ENCODE peak calls at places on chromosomes 7 and 10, in four cellular contexts. One of them, this sample, is unnamed.

GRCh38 chr7:148987751-148988512 is 40.4 kb downstream of the PDIA4 start:
- DNase-seq in Calu3: no peak
- DNase-seq in colonic mucosa: peak
- DNase-seq in heart right ventricle: no peak
- DNase-seq in this sample: no peak

GRCh38 chr7:73893342-73894101 is 32.6 kb downstream of the TMEM270 start:
- DNase-seq in Calu3: no peak
- DNase-seq in colonic mucosa: no peak
- DNase-seq in heart right ventricle: peak
- DNase-seq in this sample: peak

GRCh38 chr10:65112573-65112972 is 1591.4 kb downstream of the REEP3 start:
- DNase-seq in Calu3: no peak
- DNase-seq in colonic mucosa: no peak
- DNase-seq in heart right ventricle: no peak
- DNase-seq in this sample: no peak

GRCh38 chr7:28808786-28809533 is 149.2 kb downstream of the TRIL start:
- DNase-seq in Calu3: no peak
- DNase-seq in colonic mucosa: peak
- DNase-seq in heart right ventricle: peak
- DNase-seq in this sample: no peak

GRCh38 chr7:134613623-134614347 is 32.9 kb upstream of the BPGM start:
- DNase-seq in Calu3: peak
- DNase-seq in colonic mucosa: no peak
- DNase-seq in heart right ventricle: no peak
- DNase-seq in this sample: no peak

GRCh38 chr10:16381083-16381482 is 55.7 kb upstream of the PTER start:
- DNase-seq in Calu3: peak
- DNase-seq in colonic mucosa: no peak
- DNase-seq in heart right ventricle: no peak
- DNase-seq in this sample: no peak

GRCh38 chr7:16684935-16685334 is 39.0 kb downstream of the BZW2 start:
- DNase-seq in Calu3: no peak
- DNase-seq in colonic mucosa: no peak
- DNase-seq in heart right ventricle: no peak
- DNase-seq in this sample: no peak

GRCh38 chr10:7945469-7946187 is 108.9 kb upstream of the GATA3 start:
- DNase-seq in Calu3: no peak
- DNase-seq in colonic mucosa: no peak
- DNase-seq in heart right ventricle: no peak
- DNase-seq in this sample: no peak

GRCh38 chr7:151871904-151872303 is 5.0 kb downstream of the PRKAG2 start:
- DNase-seq in Calu3: no peak
- DNase-seq in colonic mucosa: no peak
- DNase-seq in heart right ventricle: no peak
- DNase-seq in this sample: no peak
- TF ChIP-seq CTCF in Calu3: no peak
- TF ChIP-seq CTCF in colonic mucosa: no peak
- TF ChIP-seq CTCF in heart right ventricle: no peak
- TF ChIP-seq CTCF in this sample: no peak

DNA sequence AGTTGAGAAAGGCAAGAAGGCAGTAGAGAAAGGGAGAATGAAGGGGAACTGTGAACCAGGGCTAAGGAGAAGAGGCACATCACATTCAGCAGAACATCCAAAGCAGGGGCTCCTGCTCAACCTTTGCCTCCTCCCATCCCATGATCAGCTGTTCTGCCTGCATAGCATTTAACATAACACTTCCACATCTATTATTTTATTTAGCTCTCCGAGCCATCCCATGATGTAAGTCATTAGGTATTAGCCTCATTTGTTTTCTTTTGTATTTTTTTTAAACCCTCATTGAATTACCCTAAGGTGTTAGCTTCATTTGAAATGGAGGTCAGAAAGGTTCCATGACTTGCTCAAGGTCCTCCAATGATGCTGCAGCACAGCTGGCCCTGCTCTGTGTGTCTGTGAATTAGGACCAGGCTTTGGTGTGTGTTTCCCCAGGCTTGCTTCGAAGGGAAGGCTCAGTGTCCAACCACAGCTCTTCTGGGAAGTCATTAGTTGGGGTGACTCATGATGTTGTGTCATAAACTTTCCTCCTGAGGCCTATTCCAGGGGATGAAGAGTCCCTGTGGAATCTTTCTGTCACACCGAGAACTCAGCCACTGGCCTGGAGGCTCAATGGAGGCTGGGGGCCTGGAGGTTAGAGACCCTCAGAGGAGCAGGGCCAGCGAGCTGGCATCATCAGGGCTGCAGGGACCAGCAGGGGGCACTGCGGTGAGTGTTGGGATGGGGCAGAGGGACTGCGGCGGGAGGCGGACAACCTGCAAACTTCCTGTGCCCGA is 16.5 kb downstream of the NPFFR1 start:
- DNase-seq in Calu3: peak
- DNase-seq in colonic mucosa: peak
- DNase-seq in heart right ventricle: no peak
- DNase-seq in this sample: no peak
- TF ChIP-seq CTCF in Calu3: peak
- TF ChIP-seq CTCF in colonic mucosa: no peak
- TF ChIP-seq CTCF in heart right ventricle: peak
- TF ChIP-seq CTCF in this sample: peak

DNA sequence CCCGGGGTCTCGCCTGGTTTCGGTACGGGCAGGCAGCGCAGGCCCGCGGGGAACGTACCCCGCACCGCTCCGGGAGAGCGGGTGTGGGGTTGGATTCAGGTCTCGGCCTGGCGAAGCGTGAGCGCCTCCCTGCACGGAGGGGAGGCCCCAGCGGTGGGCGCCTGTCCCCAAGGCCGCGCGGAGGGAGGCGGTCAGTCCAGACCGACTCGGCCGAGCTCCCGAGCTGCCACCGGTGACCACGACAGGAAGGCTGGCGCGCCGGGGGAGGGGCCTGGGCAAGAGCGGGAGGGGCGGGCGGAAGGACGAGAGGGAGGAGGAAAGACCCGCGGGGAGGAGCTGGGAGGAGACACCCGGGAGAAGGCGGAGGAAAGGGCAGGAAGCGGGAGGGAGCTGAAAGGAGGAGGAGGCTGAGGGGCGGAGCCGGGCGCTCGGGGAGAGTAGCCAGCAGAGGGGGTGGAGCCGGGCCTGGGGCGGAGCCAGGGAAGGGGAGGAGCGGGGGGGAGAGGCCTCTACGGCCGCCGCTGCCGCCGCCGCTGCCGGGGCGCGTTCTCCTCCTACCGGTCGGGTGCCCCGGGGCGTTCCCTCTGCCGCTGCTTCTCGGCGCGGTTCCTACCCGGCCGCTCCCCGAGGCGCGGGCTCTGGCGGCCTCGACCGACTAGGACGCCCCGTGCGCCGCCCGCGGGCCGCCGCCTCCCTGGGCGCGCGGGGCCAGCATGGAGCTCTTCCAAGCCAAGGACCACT is at the start of gene INPP5F:
- DNase-seq in Calu3: peak
- DNase-seq in colonic mucosa: peak
- DNase-seq in heart right ventricle: peak
- DNase-seq in this sample: peak
- TF ChIP-seq CTCF in Calu3: no peak
- TF ChIP-seq CTCF in colonic mucosa: no peak
- TF ChIP-seq CTCF in heart right ventricle: peak
- TF ChIP-seq CTCF in this sample: peak

DNA sequence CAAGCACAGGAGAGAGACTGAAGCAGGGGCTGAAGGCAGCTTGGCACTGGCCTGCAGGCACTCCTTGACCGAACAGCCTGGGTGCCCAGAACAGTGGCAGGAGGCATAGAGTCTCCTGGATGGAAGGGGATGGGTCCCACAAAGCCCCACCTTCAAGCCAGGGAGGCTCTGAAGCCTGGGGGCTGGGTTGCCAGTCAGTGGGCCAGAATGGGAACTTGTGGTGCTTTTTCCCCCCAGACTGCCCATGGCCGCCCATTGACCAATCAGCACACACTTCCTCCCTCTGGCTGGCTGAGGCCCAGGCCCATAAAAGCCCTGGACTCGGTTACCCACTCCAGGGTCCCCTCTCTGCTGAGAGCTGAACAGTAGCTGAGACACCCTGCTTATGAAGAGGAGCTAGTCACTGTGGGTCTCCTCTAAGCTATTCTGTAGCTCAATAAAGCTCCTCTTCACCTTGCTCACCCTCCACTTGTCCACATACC is 109.6 kb downstream of the ELAPOR2 start:
- DNase-seq in Calu3: no peak
- DNase-seq in colonic mucosa: no peak
- DNase-seq in heart right ventricle: no peak
- DNase-seq in this sample: no peak
- TF ChIP-seq CTCF in Calu3: no peak
- TF ChIP-seq CTCF in colonic mucosa: no peak
- TF ChIP-seq CTCF in heart right ventricle: no peak
- TF ChIP-seq CTCF in this sample: no peak

DNA sequence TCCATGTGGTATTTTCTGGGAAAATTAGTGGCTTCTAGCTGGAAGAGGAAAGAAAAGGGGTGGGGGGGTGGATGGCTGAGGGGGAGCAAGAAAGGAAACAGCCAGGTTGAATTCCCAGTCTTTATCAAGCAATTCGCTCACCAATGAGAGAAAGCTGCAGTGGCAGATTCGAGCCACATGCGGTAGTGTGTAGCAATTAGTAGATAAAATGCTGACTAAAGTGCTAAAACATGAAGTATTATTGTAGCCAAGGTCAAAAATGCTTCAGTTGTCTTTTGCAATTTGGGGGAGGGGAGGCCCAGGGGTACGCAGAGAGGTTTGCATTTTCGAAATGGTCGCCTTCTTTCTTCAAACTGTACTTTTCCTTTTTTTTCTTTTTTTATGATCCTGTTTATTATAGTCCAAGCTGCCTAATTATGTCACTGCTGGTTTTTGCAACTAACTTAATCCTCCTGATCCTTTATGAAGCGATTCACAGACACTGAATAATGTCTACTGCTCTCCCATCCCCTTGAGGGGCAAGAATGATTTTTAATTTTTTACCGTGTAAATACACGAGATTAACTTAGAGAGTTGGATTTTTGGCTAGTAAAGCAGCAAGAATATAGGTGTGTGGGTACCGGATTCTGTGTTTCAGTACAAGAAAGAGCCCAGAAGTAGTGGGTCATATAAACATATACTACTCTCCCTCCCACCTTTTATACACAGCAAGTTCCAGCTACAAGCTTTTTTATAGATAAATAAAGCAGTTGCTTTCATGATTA is 3.6 kb upstream of the ARID5B start:
- DNase-seq in Calu3: peak
- DNase-seq in colonic mucosa: peak
- DNase-seq in heart right ventricle: no peak
- DNase-seq in this sample: peak
- TF ChIP-seq CTCF in Calu3: no peak
- TF ChIP-seq CTCF in colonic mucosa: no peak
- TF ChIP-seq CTCF in heart right ventricle: peak
- TF ChIP-seq CTCF in this sample: peak

GRCh38 chr7:105734233-105734632 is 142.2 kb downstream of the ATXN7L1 start:
- DNase-seq in Calu3: no peak
- DNase-seq in colonic mucosa: no peak
- DNase-seq in heart right ventricle: no peak
- DNase-seq in this sample: no peak

GRCh38 chr7:105742787-105743186 is 133.6 kb downstream of the ATXN7L1 start:
- DNase-seq in Calu3: no peak
- DNase-seq in colonic mucosa: no peak
- DNase-seq in heart right ventricle: no peak
- DNase-seq in this sample: no peak

GRCh38 chr7:105743351-105743812 is 133.0 kb downstream of the ATXN7L1 start:
- DNase-seq in Calu3: no peak
- DNase-seq in colonic mucosa: no peak
- DNase-seq in heart right ventricle: no peak
- DNase-seq in this sample: no peak

GRCh38 chr7:105741993-105742392 is 134.4 kb downstream of the ATXN7L1 start:
- DNase-seq in Calu3: no peak
- DNase-seq in colonic mucosa: no peak
- DNase-seq in heart right ventricle: no peak
- DNase-seq in this sample: no peak

GRCh38 chr7:105738133-105738532 is 138.3 kb downstream of the ATXN7L1 start:
- DNase-seq in Calu3: no peak
- DNase-seq in colonic mucosa: no peak
- DNase-seq in heart right ventricle: no peak
- DNase-seq in this sample: no peak
- TF ChIP-seq CTCF in Calu3: no peak
- TF ChIP-seq CTCF in colonic mucosa: no peak
- TF ChIP-seq CTCF in heart right ventricle: no peak
- TF ChIP-seq CTCF in this sample: no peak

DNA sequence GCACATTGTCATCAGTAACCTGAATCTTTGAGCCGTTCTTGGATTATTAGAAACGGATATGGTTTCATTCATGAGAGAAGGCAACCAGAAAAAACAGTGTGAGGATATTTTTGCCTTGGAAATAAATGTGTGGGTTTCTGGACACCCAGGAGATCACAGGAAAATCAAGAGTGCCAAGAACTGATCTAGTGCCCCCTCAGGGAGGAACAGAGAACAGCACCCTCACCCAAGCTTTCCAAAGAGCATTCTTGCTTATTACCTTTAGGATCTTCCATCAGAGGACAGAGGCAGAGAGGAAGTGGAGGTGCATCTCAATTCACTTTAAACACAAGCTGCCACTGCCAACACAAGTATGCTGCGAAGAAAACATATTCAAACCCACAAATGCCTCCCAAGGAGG is 851.5 kb upstream of the COBL start:
- DNase-seq in Calu3: no peak
- DNase-seq in colonic mucosa: no peak
- DNase-seq in heart right ventricle: no peak
- DNase-seq in this sample: no peak
- TF ChIP-seq CTCF in Calu3: no peak
- TF ChIP-seq CTCF in colonic mucosa: no peak
- TF ChIP-seq CTCF in heart right ventricle: no peak
- TF ChIP-seq CTCF in this sample: no peak

GRCh38 chr7:70190266-70190665 is 592.0 kb downstream of the AUTS2 start:
- DNase-seq in Calu3: no peak
- DNase-seq in colonic mucosa: no peak
- DNase-seq in heart right ventricle: no peak
- DNase-seq in this sample: no peak

GRCh38 chr7:70189776-70190175 is 591.5 kb downstream of the AUTS2 start:
- DNase-seq in Calu3: no peak
- DNase-seq in colonic mucosa: no peak
- DNase-seq in heart right ventricle: no peak
- DNase-seq in this sample: no peak

GRCh38 chr7:70189261-70189660 is 591.0 kb downstream of the AUTS2 start:
- DNase-seq in Calu3: no peak
- DNase-seq in colonic mucosa: no peak
- DNase-seq in heart right ventricle: no peak
- DNase-seq in this sample: no peak

GRCh38 chr7:70193514-70193913 is 595.2 kb downstream of the AUTS2 start:
- DNase-seq in Calu3: no peak
- DNase-seq in colonic mucosa: no peak
- DNase-seq in heart right ventricle: no peak
- DNase-seq in this sample: no peak
- TF ChIP-seq CTCF in Calu3: no peak
- TF ChIP-seq CTCF in colonic mucosa: peak
- TF ChIP-seq CTCF in heart right ventricle: peak
- TF ChIP-seq CTCF in this sample: peak

DNA sequence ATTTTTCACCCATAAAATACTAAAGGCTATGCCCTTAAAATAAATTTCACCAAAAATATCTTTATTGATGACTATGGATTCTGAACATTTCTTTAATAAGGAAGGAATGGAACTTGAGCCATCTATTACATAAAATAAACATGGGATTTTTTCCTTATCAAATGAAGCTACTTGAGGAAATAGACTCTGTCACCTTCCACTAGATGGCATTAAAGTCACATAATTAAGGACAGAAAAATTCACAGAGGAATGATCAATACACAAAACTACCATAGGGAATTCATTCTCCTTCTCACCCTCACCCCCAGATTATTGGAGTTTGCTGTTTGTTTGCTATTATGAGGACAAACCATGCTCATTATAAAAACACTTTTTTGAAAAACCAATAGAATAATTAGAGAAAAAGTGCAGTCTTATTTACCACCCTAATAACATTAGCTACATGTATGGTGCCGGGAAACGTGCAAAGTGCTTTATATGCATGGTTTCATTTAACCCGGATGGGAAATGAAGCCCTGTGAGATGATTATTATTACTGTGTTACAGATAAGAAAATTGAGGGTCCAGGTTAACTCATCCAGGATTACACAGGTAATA is 21.1 kb upstream of the FOXI2 start:
- DNase-seq in Calu3: no peak
- DNase-seq in colonic mucosa: no peak
- DNase-seq in heart right ventricle: no peak
- DNase-seq in this sample: no peak
- TF ChIP-seq CTCF in Calu3: no peak
- TF ChIP-seq CTCF in colonic mucosa: peak
- TF ChIP-seq CTCF in heart right ventricle: peak
- TF ChIP-seq CTCF in this sample: no peak